ENCODE peak calls at places on chromosome 10, in four cellular contexts. R is fibroblast of mammary gland, P is suprapubic skin, X is psoas muscle. H is an unnamed sample.
A peak's percentile ranks its signal among the peaks of the same experiment; 100 is the strongest.

GRCh38 chr10:49273082-49273465 is 25.9 kb upstream of the C10orf71 start:
- DNase-seq in R (no peak), P (no peak), X (no peak), H (no peak)

GRCh38 chr10:6494934-6495592 is 85.0 kb downstream of the PRKCQ start:
- DNase-seq in R (no peak), P (no peak), X (no peak), H (no peak)

GRCh38 chr10:44300666-44301649 is 83.9 kb downstream of the CXCL12 start:
- DNase-seq in R (peak; percentile 100), P (no peak), X (peak; percentile 55), H (peak; percentile 82)

GRCh38 chr10:110737886-110738634 is 93.9 kb downstream of the RBM20 start:
- DNase-seq in R (peak; percentile 19), P (no peak), X (no peak), H (no peak)

GRCh38 chr10:114694735-114695134 is 36.7 kb upstream of the ABLIM1 start:
- DNase-seq in R (no peak), P (no peak), X (no peak), H (no peak)

GRCh38 chr10:87590705-87591588 is 68.7 kb upstream of the PAPSS2 start:
- DNase-seq in R (peak; percentile 32), P (no peak), X (no peak), H (no peak)

GRCh38 chr10:76403876-76404275 is 972.5 kb downstream of the LRMDA start:
- DNase-seq in R (peak; percentile 68), P (no peak), X (no peak), H (no peak)

GRCh38 chr10:98396096-98397053 is 18.6 kb downstream of the PYROXD2 start:
- DNase-seq in R (no peak), P (no peak), X (no peak), H (no peak)

GRCh38 chr10:19933772-19934171 is 117.5 kb downstream of the PLXDC2 start:
- DNase-seq in R (no peak), P (no peak), X (no peak), H (no peak)

GRCh38 chr10:96370575-96371157 is 11.9 kb upstream of the OPALIN start:
- DNase-seq in R (peak; percentile 41), P (no peak), X (no peak), H (no peak)

DNA sequence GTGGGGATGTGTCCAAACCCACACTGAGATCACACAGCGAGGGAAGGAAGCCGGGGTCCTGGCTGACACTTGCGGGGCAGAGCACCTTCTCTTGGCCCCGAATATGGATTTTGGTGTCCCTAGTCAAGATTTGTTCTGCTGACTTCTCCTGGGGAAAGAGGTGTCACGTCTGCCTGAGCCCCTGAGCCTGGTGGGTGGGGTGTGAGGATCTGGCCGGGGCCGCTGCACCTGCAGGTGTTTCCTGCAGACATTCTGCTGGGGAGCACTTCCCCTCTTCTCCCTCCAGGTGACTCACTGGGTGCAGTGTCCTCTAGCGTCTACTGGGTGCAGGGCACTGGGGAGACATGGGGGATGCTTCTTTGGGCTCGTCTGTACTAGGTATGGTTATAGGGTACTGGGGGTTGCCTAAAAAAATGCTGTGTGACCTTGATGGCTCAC is 99.2 kb downstream of the GRK5 start:
- DNase-seq in R (no peak), P (no peak), X (no peak), H (no peak)
- TF ChIP-seq CTCF in R (peak; percentile 0), P (no peak), X (no peak), H (no peak)

DNA sequence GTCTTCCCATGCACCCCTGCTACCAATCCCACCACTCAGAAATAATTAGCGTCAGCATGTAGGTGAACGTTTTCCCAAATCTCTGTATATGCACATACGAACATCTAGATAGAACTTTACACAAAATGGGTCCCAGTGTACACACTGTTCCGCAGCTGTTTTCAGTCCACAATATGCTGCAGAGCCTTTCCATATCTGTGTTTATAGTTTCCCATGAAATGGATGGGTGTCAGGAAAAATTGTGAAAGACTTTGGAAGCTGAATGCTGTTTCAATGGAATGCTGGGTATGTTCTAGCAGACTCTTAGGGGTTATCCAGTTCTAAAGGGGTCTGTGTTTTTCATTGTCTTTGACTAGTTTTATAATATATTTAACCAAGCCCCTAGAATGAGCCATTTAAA is 13.8 kb downstream of the GRK5 start:
- DNase-seq in R (no peak), P (no peak), X (no peak), H (no peak)
- H3K4me3 ChIP-seq in R (no peak overlapping the region), P (no peak overlapping the region), X (no peak overlapping the region), H (no peak overlapping the region)

GRCh38 chr10:100733319-100733718 is 12.1 kb upstream of the PAX2 start:
- DNase-seq in R (no peak), P (no peak), X (no peak), H (no peak)

GRCh38 chr10:100735345-100736143 is 9.8 kb upstream of the PAX2 start:
- DNase-seq in R (no peak), P (no peak), X (no peak), H (no peak)

GRCh38 chr10:100736144-100736808 is 9.1 kb upstream of the PAX2 start:
- DNase-seq in R (no peak), P (no peak), X (no peak), H (no peak)

GRCh38 chr10:100734295-100735086 is 10.9 kb upstream of the PAX2 start:
- DNase-seq in R (no peak), P (no peak), X (no peak), H (no peak)

DNA sequence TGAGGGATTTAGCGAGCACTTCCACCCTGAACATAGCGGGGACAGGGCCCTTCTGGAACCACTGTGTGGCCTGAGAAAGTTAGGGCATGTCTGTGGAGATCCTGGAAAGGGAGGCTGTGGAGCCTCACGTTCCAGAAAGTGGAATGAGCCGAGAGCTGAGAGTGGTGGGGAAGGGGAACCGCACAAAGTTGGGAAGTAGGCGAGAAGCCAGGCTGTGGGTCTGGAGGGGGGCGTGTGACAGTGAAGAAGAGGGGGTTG is 10.4 kb upstream of the PAX2 start:
- DNase-seq in R (no peak), P (no peak), X (no peak), H (no peak)
- TF ChIP-seq CTCF in R (no peak), P (no peak), X (no peak), H (no peak)

GRCh38 chr10:3069876-3070275 is 2.5 kb downstream of the PFKP start:
- DNase-seq in R (no peak), P (no peak), X (no peak), H (no peak)
- H3K4me3 ChIP-seq in R (peak overlapping the region; percentile 46), P (no peak overlapping the region), X (peak overlapping the region; percentile 72), H (peak overlapping the region; percentile 89)

GRCh38 chr10:69780070-69780469 is 21.6 kb upstream of the COL13A1 start:
- DNase-seq in R (no peak), P (no peak), X (no peak), H (no peak)

GRCh38 chr10:69769395-69769989 is 32.2 kb upstream of the COL13A1 start:
- DNase-seq in R (peak; percentile 66), P (no peak), X (peak; percentile 39), H (peak; percentile 75)

GRCh38 chr10:69772933-69773704 is 28.6 kb upstream of the COL13A1 start:
- DNase-seq in R (no peak), P (no peak), X (no peak), H (no peak)

GRCh38 chr10:69774596-69774995 is 27.1 kb upstream of the COL13A1 start:
- DNase-seq in R (no peak), P (no peak), X (no peak), H (no peak)
- TF ChIP-seq CTCF in R (no peak), P (no peak), X (no peak), H (no peak)

GRCh38 chr10:93815304-93816091 is 57.8 kb downstream of the LGI1 start:
- DNase-seq in R (no peak), P (no peak), X (no peak), H (no peak)
- H3K4me3 ChIP-seq in R (no peak overlapping the region), P (no peak overlapping the region), X (no peak overlapping the region), H (no peak overlapping the region)

DNA sequence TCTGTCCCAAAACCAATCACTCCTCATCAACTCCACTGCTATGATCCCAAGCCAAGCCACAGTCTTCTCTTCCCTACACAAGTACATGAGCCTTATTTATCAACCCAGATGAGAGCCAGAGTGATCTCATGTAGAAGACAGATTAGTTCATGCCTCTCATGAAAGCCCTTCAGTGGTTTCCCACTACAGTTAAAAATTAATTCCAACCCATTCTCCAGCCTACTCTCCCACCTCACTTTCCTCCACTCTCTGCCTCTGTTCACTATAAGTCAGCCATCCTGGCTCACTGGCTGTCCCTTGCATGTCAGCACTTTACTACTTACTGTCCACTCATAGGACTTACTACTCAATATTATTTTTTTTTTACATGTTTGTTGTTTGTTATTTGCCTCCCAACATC is 67.3 kb downstream of the CACUL1 start:
- DNase-seq in R (no peak), P (no peak), X (no peak), H (no peak)
- TF ChIP-seq CTCF in R (no peak), P (no peak), X (no peak), H (no peak)

GRCh38 chr10:30467939-30468338 is 34.0 kb downstream of the MAP3K8 start:
- DNase-seq in R (no peak), P (no peak), X (no peak), H (no peak)
- H3K4me3 ChIP-seq in R (no peak overlapping the region), P (no peak overlapping the region), X (no peak overlapping the region), H (no peak overlapping the region)

GRCh38 chr10:101142533-101143353 is 11.6 kb downstream of the TLX1 start:
- DNase-seq in R (no peak), P (no peak), X (no peak), H (no peak)
- TF ChIP-seq CTCF in R (no peak), P (peak; percentile 2), X (no peak), H (no peak)

DNA sequence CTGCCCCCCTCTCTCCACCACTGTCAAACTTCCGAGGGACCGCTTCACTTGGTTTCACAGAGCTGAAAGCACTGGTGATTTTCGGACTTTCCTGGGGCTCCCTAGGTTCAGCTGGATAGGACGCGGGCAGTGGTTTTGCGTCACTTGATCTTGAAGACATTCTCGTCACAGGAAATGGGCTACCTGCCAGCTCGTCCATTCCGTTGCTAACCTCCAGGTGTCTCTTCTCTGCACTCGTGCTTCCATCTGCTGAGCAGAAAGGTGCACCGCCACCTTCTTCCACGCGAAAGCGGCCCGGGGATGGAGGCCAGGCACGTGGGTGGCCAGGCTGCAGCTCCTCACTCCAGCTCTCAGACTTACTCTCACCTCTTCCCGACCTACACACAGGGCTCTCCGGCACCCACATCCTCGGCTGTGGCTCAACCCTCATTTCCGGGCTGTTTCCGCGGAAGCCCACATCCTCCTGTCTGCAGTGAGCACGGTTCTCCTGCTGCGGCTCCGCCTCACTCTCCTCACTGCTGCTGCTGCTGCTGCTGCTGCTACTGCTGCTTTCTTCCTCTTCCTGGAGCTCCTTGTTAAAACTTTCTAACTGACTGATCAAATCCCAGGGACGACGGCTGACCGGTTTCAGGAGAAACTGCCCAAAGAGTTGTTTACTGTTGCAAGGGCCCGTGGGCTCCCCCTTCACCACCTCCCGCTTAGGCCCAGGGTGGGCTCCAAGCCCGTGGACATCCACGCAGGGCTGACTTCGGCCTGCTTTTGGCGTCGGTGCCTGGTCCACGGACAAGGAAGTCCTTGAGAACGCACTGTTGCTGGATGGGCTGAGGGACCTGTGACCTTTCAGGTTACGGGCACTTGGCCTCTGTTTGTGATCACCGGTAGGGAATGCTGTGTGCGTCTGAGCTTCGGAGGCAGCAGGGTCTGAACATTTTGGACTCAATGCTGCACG is 32.1 kb downstream of the JCAD start:
- DNase-seq in R (no peak), P (no peak), X (peak; percentile 48), H (no peak)
- H3K4me3 ChIP-seq in R (no peak overlapping the region), P (no peak overlapping the region), X (no peak overlapping the region), H (no peak overlapping the region)

H was measured in HFF-Myc.